ENCODE peak calls at places on chromosomes 4 and X, in seven cellular contexts. One of them, this sample, is unnamed.

GRCh38 chrX:6021316-6022091 is 207.2 kb downstream of the NLGN4X start:
- DNase-seq in stomach: peak; percentile 49
- DNase-seq in HepG2: peak; percentile 2
- DNase-seq in H1: peak; percentile 61
- DNase-seq in suprapubic skin: no peak
- DNase-seq in A549: peak; percentile 23
- DNase-seq in tibial nerve: peak; percentile 35
- DNase-seq in this sample: peak; percentile 35

GRCh38 chr4:158190736-158191135 is 17.9 kb upstream of the GASK1B start:
- DNase-seq in tibial nerve: no peak
- DNase-seq in suprapubic skin: no peak
- DNase-seq in HepG2: no peak
- DNase-seq in stomach: no peak
- DNase-seq in H1: no peak
- DNase-seq in A549: no peak
- DNase-seq in this sample: no peak

GRCh38 chr4:185205697-185206342 is 2.0 kb upstream of the CFAP97 start:
- DNase-seq in suprapubic skin: no peak
- DNase-seq in HepG2: no peak
- DNase-seq in tibial nerve: no peak
- DNase-seq in H1: no peak
- DNase-seq in stomach: no peak
- DNase-seq in A549: no peak
- DNase-seq in this sample: no peak

GRCh38 chrX:22118161-22118830 is 86.2 kb downstream of the PHEX start:
- DNase-seq in stomach: no peak
- DNase-seq in H1: no peak
- DNase-seq in HepG2: no peak
- DNase-seq in A549: no peak
- DNase-seq in tibial nerve: no peak
- DNase-seq in suprapubic skin: no peak
- DNase-seq in this sample: no peak

GRCh38 chrX:129139837-129140679 is 383.2 kb downstream of the SMARCA1 start:
- DNase-seq in HepG2: peak; percentile 91
- DNase-seq in tibial nerve: no peak
- DNase-seq in stomach: no peak
- DNase-seq in H1: no peak
- DNase-seq in A549: peak; percentile 78
- DNase-seq in suprapubic skin: no peak
- DNase-seq in this sample: no peak

GRCh38 chrX:23784487-23785301 is 1.7 kb downstream of the SAT1 start:
- DNase-seq in stomach: no peak
- DNase-seq in suprapubic skin: no peak
- DNase-seq in tibial nerve: no peak
- DNase-seq in A549: peak; percentile 64
- DNase-seq in HepG2: no peak
- DNase-seq in H1: no peak
- DNase-seq in this sample: no peak

GRCh38 chr4:1487761-1488160 is 81.5 kb upstream of the NKX1-1 start:
- DNase-seq in tibial nerve: no peak
- DNase-seq in suprapubic skin: no peak
- DNase-seq in H1: no peak
- DNase-seq in A549: no peak
- DNase-seq in stomach: no peak
- DNase-seq in HepG2: no peak
- DNase-seq in this sample: no peak

GRCh38 chrX:115895678-115896329 is 274.7 kb upstream of the AGTR2 start:
- DNase-seq in A549: no peak
- DNase-seq in stomach: no peak
- DNase-seq in suprapubic skin: no peak
- DNase-seq in H1: peak; percentile 20
- DNase-seq in HepG2: peak; percentile 3
- DNase-seq in tibial nerve: no peak
- DNase-seq in this sample: no peak

GRCh38 chrX:79330022-79330421 is 37.1 kb downstream of the ITM2A start:
- DNase-seq in HepG2: no peak
- DNase-seq in tibial nerve: no peak
- DNase-seq in suprapubic skin: no peak
- DNase-seq in A549: no peak
- DNase-seq in H1: no peak
- DNase-seq in stomach: no peak
- DNase-seq in this sample: no peak

GRCh38 chr4:173531085-173531965 is 1.3 kb upstream of the HAND2 start:
- DNase-seq in A549: no peak
- DNase-seq in tibial nerve: no peak
- DNase-seq in stomach: no peak
- DNase-seq in H1: peak; percentile 62
- DNase-seq in HepG2: no peak
- DNase-seq in suprapubic skin: no peak
- DNase-seq in this sample: peak; percentile 14

GRCh38 chrX:121755541-121755940 is 708.1 kb downstream of the GLUD2 start:
- DNase-seq in suprapubic skin: no peak
- DNase-seq in stomach: no peak
- DNase-seq in A549: peak; percentile 2
- DNase-seq in HepG2: no peak
- DNase-seq in tibial nerve: no peak
- DNase-seq in H1: no peak
- DNase-seq in this sample: no peak

GRCh38 chr4:140856692-140857091 is 100.5 kb upstream of the TBC1D9 start:
- DNase-seq in stomach: peak; percentile 28
- DNase-seq in A549: peak; percentile 3
- DNase-seq in HepG2: no peak
- DNase-seq in H1: no peak
- DNase-seq in tibial nerve: no peak
- DNase-seq in suprapubic skin: no peak
- DNase-seq in this sample: no peak

GRCh38 chr4:73870260-73870659 is 1.1 kb downstream of the CXCL1 start:
- DNase-seq in H1: no peak
- DNase-seq in stomach: peak; percentile 29
- DNase-seq in tibial nerve: no peak
- DNase-seq in suprapubic skin: no peak
- DNase-seq in A549: peak; percentile 48
- DNase-seq in HepG2: no peak
- DNase-seq in this sample: peak; percentile 44

GRCh38 chrX:2710496-2710895 is 19.4 kb downstream of the CD99 start:
- DNase-seq in tibial nerve: no peak
- DNase-seq in suprapubic skin: no peak
- DNase-seq in stomach: no peak
- DNase-seq in H1: no peak
- DNase-seq in A549: peak; percentile 81
- DNase-seq in HepG2: no peak
- DNase-seq in this sample: no peak

GRCh38 chrX:41553688-41554087 is 106.5 kb downstream of the NYX start:
- DNase-seq in stomach: no peak
- DNase-seq in A549: no peak
- DNase-seq in HepG2: no peak
- DNase-seq in suprapubic skin: no peak
- DNase-seq in H1: no peak
- DNase-seq in tibial nerve: no peak
- DNase-seq in this sample: no peak

GRCh38 chrX:70481424-70481823 is 36.8 kb downstream of the DLG3 start:
- DNase-seq in suprapubic skin: no peak
- DNase-seq in stomach: no peak
- DNase-seq in H1: no peak
- DNase-seq in A549: no peak
- DNase-seq in tibial nerve: no peak
- DNase-seq in HepG2: no peak
- DNase-seq in this sample: no peak

GRCh38 chr4:77804471-77804870 is 14.7 kb downstream of the CNOT6L start:
- DNase-seq in A549: no peak
- DNase-seq in tibial nerve: no peak
- DNase-seq in H1: no peak
- DNase-seq in HepG2: no peak
- DNase-seq in suprapubic skin: no peak
- DNase-seq in stomach: no peak
- DNase-seq in this sample: no peak

GRCh38 chrX:11531226-11531625 is 134.5 kb downstream of the ARHGAP6 start:
- DNase-seq in tibial nerve: no peak
- DNase-seq in suprapubic skin: no peak
- DNase-seq in HepG2: no peak
- DNase-seq in A549: peak; percentile 1
- DNase-seq in H1: no peak
- DNase-seq in stomach: no peak
- DNase-seq in this sample: no peak

GRCh38 chr4:6463311-6464289 is 8.8 kb downstream of the PPP2R2C start:
- DNase-seq in suprapubic skin: peak; percentile 47
- DNase-seq in HepG2: no peak
- DNase-seq in stomach: peak; percentile 10
- DNase-seq in A549: no peak
- DNase-seq in tibial nerve: no peak
- DNase-seq in H1: peak; percentile 45
- DNase-seq in this sample: no peak

GRCh38 chr4:87669373-87669772 is 19.3 kb downstream of the DMP1 start:
- DNase-seq in A549: no peak
- DNase-seq in tibial nerve: no peak
- DNase-seq in stomach: no peak
- DNase-seq in suprapubic skin: no peak
- DNase-seq in H1: no peak
- DNase-seq in HepG2: no peak
- DNase-seq in this sample: no peak

GRCh38 chr4:17323619-17324400 is 188.1 kb downstream of the QDPR start:
- DNase-seq in A549: no peak
- DNase-seq in HepG2: no peak
- DNase-seq in stomach: no peak
- DNase-seq in tibial nerve: no peak
- DNase-seq in H1: no peak
- DNase-seq in suprapubic skin: no peak
- DNase-seq in this sample: no peak

GRCh38 chrX:123175366-123176122 is 8.5 kb upstream of the GRIA3 start:
- DNase-seq in A549: no peak
- DNase-seq in HepG2: no peak
- DNase-seq in H1: no peak
- DNase-seq in suprapubic skin: no peak
- DNase-seq in tibial nerve: no peak
- DNase-seq in stomach: no peak
- DNase-seq in this sample: no peak

GRCh38 chrX:48910926-48911406 is 480 bp downstream of the SLC35A2 start:
- DNase-seq in suprapubic skin: no peak
- DNase-seq in tibial nerve: no peak
- DNase-seq in HepG2: no peak
- DNase-seq in stomach: no peak
- DNase-seq in H1: no peak
- DNase-seq in A549: no peak
- DNase-seq in this sample: no peak

DNA sequence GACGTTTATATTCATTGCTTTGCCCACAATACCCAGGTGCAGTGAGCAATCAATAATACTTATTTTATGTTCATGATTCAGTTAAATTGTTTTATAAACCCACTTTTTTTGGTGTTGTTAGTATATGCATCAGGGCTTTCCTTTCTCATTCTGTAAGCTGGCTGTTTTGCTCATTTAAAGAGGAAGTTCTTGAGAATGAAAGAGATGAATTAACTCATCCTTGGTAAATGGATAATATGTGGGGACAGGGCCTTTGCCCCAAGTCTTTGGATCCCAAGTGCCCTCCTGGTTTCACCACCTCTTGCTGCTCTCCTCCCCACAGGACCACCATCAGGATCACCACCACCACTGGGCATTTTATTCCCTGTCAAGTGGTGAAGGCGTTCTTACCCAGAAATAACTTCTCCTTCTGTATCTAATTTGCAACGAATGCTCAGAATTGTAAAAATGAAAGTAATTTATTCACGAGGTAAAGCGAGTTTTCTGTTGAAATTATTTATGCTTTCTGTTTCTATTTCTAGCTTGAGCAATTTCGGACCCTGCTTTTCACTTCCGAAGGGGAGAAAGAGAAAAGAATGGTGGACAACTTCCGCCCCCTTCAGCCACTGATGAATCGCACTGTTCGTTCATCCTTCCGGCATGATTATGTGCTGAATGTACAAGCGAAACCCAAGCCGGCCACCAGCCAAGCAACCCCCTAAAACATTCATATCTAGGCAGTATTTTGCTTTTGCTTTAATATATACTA is 8.1 kb upstream of the ZRSR2 start:
- DNase-seq in H1: no peak
- DNase-seq in A549: no peak
- DNase-seq in suprapubic skin: no peak
- DNase-seq in tibial nerve: no peak
- DNase-seq in HepG2: no peak
- DNase-seq in stomach: no peak
- DNase-seq in this sample: peak; percentile 13
- H3K27ac ChIP-seq in H1: no peak overlapping the region
- H3K27ac ChIP-seq in A549: no peak overlapping the region
- H3K27ac ChIP-seq in suprapubic skin: no peak overlapping the region
- H3K27ac ChIP-seq in tibial nerve: no peak overlapping the region
- H3K27ac ChIP-seq in HepG2: no peak overlapping the region
- H3K27ac ChIP-seq in stomach: no peak overlapping the region
- H3K27ac ChIP-seq in this sample: no peak overlapping the region

DNA sequence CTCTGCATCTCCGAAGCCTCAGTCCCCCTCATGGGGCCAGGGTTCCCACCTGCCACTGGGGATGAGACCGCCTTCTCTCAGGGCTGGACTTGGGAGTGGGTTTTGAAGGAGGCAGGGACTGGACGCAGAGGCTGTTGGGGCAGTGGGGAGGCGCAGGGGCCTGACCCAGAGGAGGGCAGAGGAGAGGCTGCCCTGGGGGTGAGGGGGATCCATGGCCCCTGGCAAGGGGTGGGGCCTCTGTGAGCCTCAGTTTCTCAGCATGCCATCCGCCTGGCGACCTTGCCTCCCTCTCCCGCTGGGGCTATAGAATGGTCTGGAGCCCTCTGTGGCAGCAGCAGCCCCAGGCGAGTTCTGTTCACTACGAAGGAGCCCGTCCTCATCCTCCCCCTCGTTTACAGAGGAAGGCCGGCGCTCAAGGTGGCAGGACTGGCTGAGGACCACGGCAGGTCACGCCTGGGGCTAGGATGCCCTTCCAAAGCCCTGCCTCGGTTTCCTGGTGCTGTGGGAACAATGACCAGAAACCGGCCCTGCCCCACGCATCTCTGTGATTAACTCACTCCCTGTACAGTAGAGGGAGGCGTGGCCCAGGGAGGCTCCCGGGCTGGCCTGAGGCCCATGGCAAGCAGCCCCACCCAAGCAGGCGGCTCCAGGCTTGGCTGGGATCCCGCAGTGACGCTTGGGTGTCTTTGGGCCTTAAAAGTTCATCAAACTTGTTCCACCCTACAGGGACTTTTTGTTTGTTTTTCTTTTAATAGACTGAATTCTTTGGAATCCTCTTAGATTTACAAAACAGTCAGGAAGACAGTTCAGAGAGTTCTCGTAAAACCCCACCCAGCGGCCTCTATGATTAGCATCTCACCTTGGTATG is 16.0 kb upstream of the SH3TC1 start:
- DNase-seq in H1: no peak
- DNase-seq in stomach: peak; percentile 89
- DNase-seq in suprapubic skin: no peak
- DNase-seq in A549: peak; percentile 85
- DNase-seq in tibial nerve: peak; percentile 87
- DNase-seq in HepG2: no peak
- DNase-seq in this sample: peak; percentile 93
- TF ChIP-seq EP300 in H1: no peak
- TF ChIP-seq EP300 in stomach: no peak
- TF ChIP-seq EP300 in suprapubic skin: no peak
- TF ChIP-seq EP300 in A549: no peak
- TF ChIP-seq EP300 in tibial nerve: peak; percentile 80
- TF ChIP-seq EP300 in HepG2: no peak
- TF ChIP-seq EP300 in this sample: peak; percentile 14

GRCh38 chr4:148445071-148445902 is 3.1 kb upstream of the NR3C2 start:
- DNase-seq in suprapubic skin: peak; percentile 85
- DNase-seq in stomach: peak; percentile 66
- DNase-seq in HepG2: no peak
- DNase-seq in tibial nerve: peak; percentile 29
- DNase-seq in H1: peak; percentile 82
- DNase-seq in A549: no peak
- DNase-seq in this sample: peak; percentile 79
- TF ChIP-seq POLR2A in suprapubic skin: peak; percentile 24
- TF ChIP-seq POLR2A in stomach: no peak
- TF ChIP-seq POLR2A in HepG2: no peak
- TF ChIP-seq POLR2A in tibial nerve: peak; percentile 40
- TF ChIP-seq POLR2A in H1: no peak
- TF ChIP-seq POLR2A in A549: no peak
- TF ChIP-seq POLR2A in this sample: no peak

GRCh38 chrX:12890467-12890866 is 16.0 kb upstream of the TLR8 start:
- DNase-seq in tibial nerve: no peak
- DNase-seq in stomach: no peak
- DNase-seq in suprapubic skin: no peak
- DNase-seq in HepG2: no peak
- DNase-seq in A549: no peak
- DNase-seq in H1: no peak
- DNase-seq in this sample: no peak
- H3K27ac ChIP-seq in tibial nerve: no peak overlapping the region
- H3K27ac ChIP-seq in stomach: no peak overlapping the region
- H3K27ac ChIP-seq in suprapubic skin: no peak overlapping the region
- H3K27ac ChIP-seq in HepG2: no peak overlapping the region
- H3K27ac ChIP-seq in A549: no peak overlapping the region
- H3K27ac ChIP-seq in H1: no peak overlapping the region
- H3K27ac ChIP-seq in this sample: no peak overlapping the region